ENCODE peak calls at places on chromosome 13, in nine cellular contexts. V is iPS DF 6.9, P is glutamatergic neuron, T is mammary epithelial cell, E is AG04450, M is H9, S is cardiac muscle cell, R is M059J, A is mesothelial cell of epicardium. N is an unnamed sample.

GRCh38 chr13:106987435-106987800 is 419.5 kb upstream of the ARGLU1 start:
- DNase-seq in V (no peak), P (peak), T (no peak), E (no peak), M (no peak), S (peak), R (no peak), A (no peak), N (no peak)

GRCh38 chr13:80131204-80131603 is 209.7 kb downstream of the SPRY2 start:
- DNase-seq in V (no peak), P (peak), T (peak), E (no peak), M (peak), S (peak), R (peak), A (no peak), N (no peak)

GRCh38 chr13:44259045-44260042 is 114.3 kb upstream of the SERP2 start:
- DNase-seq in V (no peak), P (no peak), T (peak), E (no peak), M (no peak), S (peak), R (peak), A (no peak), N (peak)

GRCh38 chr13:27384285-27384684 is 40.1 kb upstream of the GTF3A start:
- DNase-seq in V (no peak), P (no peak), T (no peak), E (no peak), M (no peak), S (no peak), R (no peak), A (no peak), N (no peak)

GRCh38 chr13:36885901-36886300 is 34.1 kb downstream of the SMAD9 start:
- DNase-seq in V (no peak), P (no peak), T (no peak), E (no peak), M (no peak), S (no peak), R (no peak), A (no peak), N (no peak)

GRCh38 chr13:97422118-97423054 is 11.6 kb upstream of the RAP2A start:
- DNase-seq in V (no peak), P (no peak), T (no peak), E (no peak), M (no peak), S (no peak), R (peak), A (no peak), N (no peak)

GRCh38 chr13:27975579-27976361 is 6.7 kb upstream of the CDX2 start:
- DNase-seq in V (no peak), P (peak), T (no peak), E (no peak), M (peak), S (no peak), R (no peak), A (no peak), N (no peak)

GRCh38 chr13:94886191-94886590 is 173.8 kb upstream of the SOX21 start:
- DNase-seq in V (no peak), P (no peak), T (no peak), E (no peak), M (no peak), S (peak), R (peak), A (no peak), N (no peak)

GRCh38 chr13:110636701-110637201 is 21.4 kb downstream of the NAXD start:
- DNase-seq in V (no peak), P (no peak), T (no peak), E (no peak), M (no peak), S (no peak), R (no peak), A (no peak), N (no peak)

GRCh38 chr13:25447396-25447795 is 75.6 kb downstream of the ATP8A2 start:
- DNase-seq in V (no peak), P (no peak), T (no peak), E (no peak), M (no peak), S (no peak), R (no peak), A (no peak), N (no peak)

GRCh38 chr13:110916671-110917142 is 1.8 kb upstream of the ANKRD10 start:
- DNase-seq in V (no peak), P (no peak), T (peak), E (no peak), M (no peak), S (peak), R (peak), A (no peak), N (no peak)